ENCODE peak calls at places on chromosomes 13 and 19, in ten cellular contexts. One of them, this sample, is unnamed.

GRCh38 chr19:56765107-56765506 is 75.4 kb downstream of the PEG3 start:
- DNase-seq in tibial artery: peak; percentile 65
- DNase-seq in fibroblast of mammary gland: peak; percentile 7
- DNase-seq in psoas muscle: peak; percentile 55
- DNase-seq in GM20000: no peak
- DNase-seq in uterus: peak; percentile 65
- DNase-seq in upper lobe of left lung: peak; percentile 89
- DNase-seq in colonic mucosa: peak; percentile 33
- DNase-seq in nephron progenitor cell: no peak
- DNase-seq in suprapubic skin: no peak
- DNase-seq in this sample: no peak

GRCh38 chr13:62357887-62358645 is 942.4 kb upstream of the PCDH20 start:
- DNase-seq in nephron progenitor cell: peak; percentile 47
- DNase-seq in GM20000: peak; percentile 10
- DNase-seq in colonic mucosa: no peak
- DNase-seq in tibial artery: no peak
- DNase-seq in upper lobe of left lung: no peak
- DNase-seq in fibroblast of mammary gland: peak; percentile 51
- DNase-seq in uterus: no peak
- DNase-seq in psoas muscle: no peak
- DNase-seq in suprapubic skin: no peak
- DNase-seq in this sample: no peak

GRCh38 chr13:100564444-100565223 is 24.0 kb downstream of the GGACT start:
- DNase-seq in psoas muscle: no peak
- DNase-seq in uterus: no peak
- DNase-seq in fibroblast of mammary gland: no peak
- DNase-seq in upper lobe of left lung: peak; percentile 52
- DNase-seq in nephron progenitor cell: no peak
- DNase-seq in GM20000: no peak
- DNase-seq in tibial artery: no peak
- DNase-seq in colonic mucosa: no peak
- DNase-seq in suprapubic skin: no peak
- DNase-seq in this sample: no peak

GRCh38 chr13:109741966-109742365 is 44.4 kb downstream of the IRS2 start:
- DNase-seq in psoas muscle: no peak
- DNase-seq in fibroblast of mammary gland: no peak
- DNase-seq in tibial artery: no peak
- DNase-seq in suprapubic skin: no peak
- DNase-seq in nephron progenitor cell: no peak
- DNase-seq in uterus: no peak
- DNase-seq in colonic mucosa: no peak
- DNase-seq in upper lobe of left lung: no peak
- DNase-seq in GM20000: no peak
- DNase-seq in this sample: peak; percentile 15

GRCh38 chr19:7366701-7367420 is 18.1 kb downstream of the ARHGEF18 start:
- DNase-seq in tibial artery: no peak
- DNase-seq in uterus: no peak
- DNase-seq in psoas muscle: no peak
- DNase-seq in nephron progenitor cell: no peak
- DNase-seq in upper lobe of left lung: no peak
- DNase-seq in fibroblast of mammary gland: peak; percentile 66
- DNase-seq in suprapubic skin: no peak
- DNase-seq in colonic mucosa: peak; percentile 33
- DNase-seq in GM20000: peak; percentile 67
- DNase-seq in this sample: no peak

GRCh38 chr13:23025848-23026608 is 154.8 kb upstream of the SGCG start:
- DNase-seq in suprapubic skin: no peak
- DNase-seq in colonic mucosa: no peak
- DNase-seq in tibial artery: no peak
- DNase-seq in fibroblast of mammary gland: peak; percentile 2
- DNase-seq in GM20000: no peak
- DNase-seq in uterus: no peak
- DNase-seq in upper lobe of left lung: no peak
- DNase-seq in nephron progenitor cell: no peak
- DNase-seq in psoas muscle: no peak
- DNase-seq in this sample: no peak

GRCh38 chr13:64778002-64778401 is 2452.1 kb downstream of the PCDH9 start:
- DNase-seq in upper lobe of left lung: no peak
- DNase-seq in nephron progenitor cell: no peak
- DNase-seq in suprapubic skin: no peak
- DNase-seq in uterus: no peak
- DNase-seq in GM20000: no peak
- DNase-seq in tibial artery: no peak
- DNase-seq in psoas muscle: no peak
- DNase-seq in colonic mucosa: no peak
- DNase-seq in fibroblast of mammary gland: no peak
- DNase-seq in this sample: no peak

GRCh38 chr19:13165091-13165997 is 15.1 kb downstream of the IER2 start:
- DNase-seq in colonic mucosa: no peak
- DNase-seq in suprapubic skin: no peak
- DNase-seq in upper lobe of left lung: no peak
- DNase-seq in GM20000: no peak
- DNase-seq in fibroblast of mammary gland: no peak
- DNase-seq in uterus: no peak
- DNase-seq in psoas muscle: no peak
- DNase-seq in tibial artery: no peak
- DNase-seq in nephron progenitor cell: no peak
- DNase-seq in this sample: no peak

GRCh38 chr19:2782936-2783780 is at the start of gene SGTA:
- DNase-seq in fibroblast of mammary gland: peak; percentile 99
- DNase-seq in upper lobe of left lung: peak; percentile 96
- DNase-seq in colonic mucosa: peak; percentile 98
- DNase-seq in tibial artery: peak; percentile 99
- DNase-seq in uterus: peak; percentile 99
- DNase-seq in psoas muscle: peak; percentile 99
- DNase-seq in suprapubic skin: peak; percentile 99
- DNase-seq in nephron progenitor cell: peak; percentile 96
- DNase-seq in GM20000: peak; percentile 98
- DNase-seq in this sample: peak; percentile 97

DNA sequence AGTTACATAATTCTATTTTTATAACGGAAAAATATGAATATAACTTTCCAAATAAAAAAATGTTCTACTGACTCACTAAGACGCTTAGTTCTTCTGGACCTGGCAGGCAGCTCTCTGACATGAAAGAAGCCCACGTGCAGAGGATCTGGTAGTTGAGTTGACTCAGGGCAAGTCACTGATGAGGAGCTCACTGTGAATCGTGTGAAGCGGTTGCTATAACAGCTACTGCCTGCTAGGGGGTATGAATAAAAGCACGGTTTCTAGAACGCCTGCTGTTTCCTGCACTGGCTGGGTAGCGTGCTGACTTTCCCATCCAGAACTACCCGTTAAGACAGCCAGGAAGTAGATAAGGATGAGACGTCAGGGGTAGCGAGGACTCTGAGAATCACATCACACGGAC is 54.7 kb upstream of the WASF3 start:
- DNase-seq in fibroblast of mammary gland: peak; percentile 94
- DNase-seq in upper lobe of left lung: no peak
- DNase-seq in nephron progenitor cell: no peak
- DNase-seq in uterus: no peak
- DNase-seq in suprapubic skin: no peak
- DNase-seq in tibial artery: no peak
- DNase-seq in psoas muscle: peak; percentile 64
- DNase-seq in colonic mucosa: no peak
- DNase-seq in GM20000: no peak
- DNase-seq in this sample: no peak
- TF ChIP-seq CTCF in fibroblast of mammary gland: peak; percentile 22
- TF ChIP-seq CTCF in upper lobe of left lung: no peak
- TF ChIP-seq CTCF in nephron progenitor cell: no peak
- TF ChIP-seq CTCF in uterus: no peak
- TF ChIP-seq CTCF in suprapubic skin: peak; percentile 10
- TF ChIP-seq CTCF in tibial artery: no peak
- TF ChIP-seq CTCF in psoas muscle: no peak
- TF ChIP-seq CTCF in colonic mucosa: no peak
- TF ChIP-seq CTCF in GM20000: no peak
- TF ChIP-seq CTCF in this sample: no peak

GRCh38 chr13:51071493-51071892 is 39.6 kb downstream of the C13orf42 start:
- DNase-seq in tibial artery: no peak
- DNase-seq in uterus: no peak
- DNase-seq in psoas muscle: no peak
- DNase-seq in fibroblast of mammary gland: no peak
- DNase-seq in GM20000: no peak
- DNase-seq in nephron progenitor cell: no peak
- DNase-seq in colonic mucosa: no peak
- DNase-seq in upper lobe of left lung: no peak
- DNase-seq in suprapubic skin: no peak
- DNase-seq in this sample: no peak
- TF ChIP-seq CTCF in tibial artery: no peak
- TF ChIP-seq CTCF in uterus: no peak
- TF ChIP-seq CTCF in psoas muscle: no peak
- TF ChIP-seq CTCF in fibroblast of mammary gland: no peak
- TF ChIP-seq CTCF in GM20000: no peak
- TF ChIP-seq CTCF in nephron progenitor cell: no peak
- TF ChIP-seq CTCF in colonic mucosa: no peak
- TF ChIP-seq CTCF in upper lobe of left lung: no peak
- TF ChIP-seq CTCF in suprapubic skin: no peak
- TF ChIP-seq CTCF in this sample: no peak

GRCh38 chr19:40472516-40472915 is 5.7 kb downstream of the SPTBN4 start:
- DNase-seq in fibroblast of mammary gland: no peak
- DNase-seq in suprapubic skin: no peak
- DNase-seq in colonic mucosa: no peak
- DNase-seq in tibial artery: no peak
- DNase-seq in GM20000: no peak
- DNase-seq in psoas muscle: no peak
- DNase-seq in uterus: no peak
- DNase-seq in nephron progenitor cell: no peak
- DNase-seq in upper lobe of left lung: peak; percentile 47
- DNase-seq in this sample: no peak
- TF ChIP-seq CTCF in fibroblast of mammary gland: no peak
- TF ChIP-seq CTCF in suprapubic skin: no peak
- TF ChIP-seq CTCF in colonic mucosa: no peak
- TF ChIP-seq CTCF in tibial artery: no peak
- TF ChIP-seq CTCF in GM20000: no peak
- TF ChIP-seq CTCF in psoas muscle: no peak
- TF ChIP-seq CTCF in uterus: no peak
- TF ChIP-seq CTCF in nephron progenitor cell: no peak
- TF ChIP-seq CTCF in upper lobe of left lung: no peak
- TF ChIP-seq CTCF in this sample: no peak

DNA sequence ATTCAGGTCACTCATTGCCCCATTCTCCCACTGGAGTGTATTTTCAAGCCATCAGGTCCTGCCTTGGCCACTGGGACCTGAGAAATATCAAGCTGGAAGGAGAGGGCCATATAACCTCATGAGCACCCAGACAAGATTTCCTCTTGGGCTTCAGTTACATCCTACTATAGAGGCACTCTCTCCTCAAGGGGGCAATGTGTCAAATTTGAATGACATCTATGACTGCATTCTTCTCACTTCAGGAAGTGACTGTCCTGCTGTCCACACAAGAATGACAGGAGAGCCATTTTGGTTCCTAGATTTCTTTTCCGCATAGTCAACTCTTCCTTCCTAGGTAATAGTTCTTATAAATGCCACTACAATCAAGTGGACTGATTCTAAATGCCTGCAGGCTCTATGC is 416.2 kb downstream of the DIAPH3 start:
- DNase-seq in colonic mucosa: no peak
- DNase-seq in tibial artery: no peak
- DNase-seq in suprapubic skin: no peak
- DNase-seq in GM20000: peak; percentile 7
- DNase-seq in nephron progenitor cell: no peak
- DNase-seq in uterus: no peak
- DNase-seq in upper lobe of left lung: no peak
- DNase-seq in psoas muscle: no peak
- DNase-seq in fibroblast of mammary gland: no peak
- DNase-seq in this sample: no peak
- TF ChIP-seq CTCF in colonic mucosa: no peak
- TF ChIP-seq CTCF in tibial artery: no peak
- TF ChIP-seq CTCF in suprapubic skin: no peak
- TF ChIP-seq CTCF in GM20000: no peak
- TF ChIP-seq CTCF in nephron progenitor cell: no peak
- TF ChIP-seq CTCF in uterus: no peak
- TF ChIP-seq CTCF in upper lobe of left lung: no peak
- TF ChIP-seq CTCF in psoas muscle: no peak
- TF ChIP-seq CTCF in fibroblast of mammary gland: no peak
- TF ChIP-seq CTCF in this sample: no peak

DNA sequence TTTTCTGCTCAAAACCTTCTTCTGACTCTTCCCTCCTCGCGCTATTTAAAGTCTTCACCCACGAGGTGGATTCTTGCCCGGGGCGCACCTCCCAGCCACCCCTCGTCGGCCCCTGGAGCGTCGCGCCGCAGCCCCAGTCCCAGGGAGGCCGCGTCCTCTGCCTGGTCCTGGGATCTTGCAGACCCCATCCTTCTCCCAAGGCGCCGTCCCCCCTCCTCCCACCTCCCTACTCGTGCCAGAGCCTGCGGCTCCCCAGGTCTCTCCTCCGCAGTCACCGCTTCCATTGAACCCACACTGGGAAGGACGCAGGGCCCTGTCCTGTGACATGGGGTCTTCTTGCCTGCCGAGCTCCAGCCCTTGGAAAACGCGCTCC is 472 bp downstream of the ZNF808 start:
- DNase-seq in tibial artery: no peak
- DNase-seq in GM20000: peak; percentile 11
- DNase-seq in upper lobe of left lung: peak; percentile 77
- DNase-seq in fibroblast of mammary gland: peak; percentile 2
- DNase-seq in uterus: peak; percentile 20
- DNase-seq in suprapubic skin: peak; percentile 60
- DNase-seq in colonic mucosa: no peak
- DNase-seq in nephron progenitor cell: peak; percentile 45
- DNase-seq in psoas muscle: peak; percentile 49
- DNase-seq in this sample: no peak
- TF ChIP-seq CTCF in tibial artery: no peak
- TF ChIP-seq CTCF in GM20000: no peak
- TF ChIP-seq CTCF in upper lobe of left lung: no peak
- TF ChIP-seq CTCF in fibroblast of mammary gland: no peak
- TF ChIP-seq CTCF in uterus: no peak
- TF ChIP-seq CTCF in suprapubic skin: no peak
- TF ChIP-seq CTCF in colonic mucosa: no peak
- TF ChIP-seq CTCF in nephron progenitor cell: no peak
- TF ChIP-seq CTCF in psoas muscle: no peak
- TF ChIP-seq CTCF in this sample: no peak